ENCODE peak calls at places on chromosomes 2 and 18, in eight cellular contexts. O, Q, W, M, I, D, E and F are unnamed samples.

GRCh38 chr2:46167406-46167805 is 129.8 kb upstream of the EPAS1 start:
- DNase-seq in D (no peak), W (no peak), E (peak), I (no peak), M (no peak), Q (peak), O (no peak), F (no peak)

GRCh38 chr2:80102026-80102425 is 202.5 kb downstream of the LRRTM1 start:
- DNase-seq in Q (no peak), M (no peak), D (no peak), O (no peak), W (no peak), I (no peak), E (peak), F (no peak)

GRCh38 chr2:127024769-127025356 is 82.1 kb downstream of the BIN1 start:
- DNase-seq in I (no peak), O (no peak), D (no peak), Q (peak), W (no peak), M (peak), E (peak), F (no peak)

GRCh38 chr2:239818086-239818485 is 207.1 kb downstream of the NDUFA10 start:
- DNase-seq in O (peak), Q (no peak), W (no peak), I (no peak), M (no peak), E (no peak), D (no peak), F (no peak)

GRCh38 chr2:190678444-190679162 is 29.7 kb downstream of the NAB1 start:
- DNase-seq in I (peak), E (peak), W (no peak), O (no peak), M (no peak), D (peak), Q (no peak), F (peak)

GRCh38 chr2:24915796-24916195 is 4.2 kb downstream of the ADCY3 start:
- DNase-seq in Q (no peak), W (no peak), I (no peak), M (no peak), O (no peak), E (no peak), D (no peak), F (no peak)

GRCh38 chr2:84779781-84780180 is 101.1 kb downstream of the TRABD2A start:
- DNase-seq in W (no peak), D (no peak), I (no peak), O (no peak), E (no peak), Q (no peak), M (no peak), F (no peak)

GRCh38 chr2:240060977-240061591 is 7.8 kb upstream of the OR6B3 start:
- DNase-seq in I (no peak), W (no peak), M (no peak), E (peak), O (no peak), D (peak), Q (peak), F (peak)

GRCh38 chr2:54549912-54550518 is 93.9 kb downstream of the SPTBN1 start:
- DNase-seq in E (no peak), D (no peak), M (no peak), Q (peak), I (no peak), W (no peak), O (no peak), F (no peak)

GRCh38 chr2:200905618-200906296 is 16.6 kb downstream of the NIF3L1 start:
- DNase-seq in O (peak), Q (peak), W (peak), M (peak), E (peak), D (peak), I (no peak), F (peak)

GRCh38 chr2:149902104-149902503 is 314.5 kb upstream of the MMADHC start:
- DNase-seq in O (no peak), D (no peak), Q (no peak), E (no peak), I (no peak), W (no peak), M (no peak), F (no peak)

GRCh38 chr18:23662309-23663263 is at the start of gene ANKRD29:
- DNase-seq in E (peak), D (peak), O (peak), W (peak), Q (peak), I (peak), M (peak), F (peak)

GRCh38 chr18:29651121-29651675 is 1391.3 kb downstream of the DSC3 start:
- DNase-seq in W (no peak), I (no peak), E (peak), O (no peak), D (no peak), Q (peak), M (no peak), F (no peak)

GRCh38 chr2:20607446-20607845 is 43.5 kb downstream of the HS1BP3 start:
- DNase-seq in E (no peak), O (no peak), M (no peak), D (no peak), I (no peak), Q (no peak), W (no peak), F (no peak)

GRCh38 chr18:70363861-70364260 is 75.0 kb downstream of the SOCS6 start:
- DNase-seq in I (no peak), Q (no peak), O (no peak), M (no peak), E (peak), D (no peak), W (no peak), F (no peak)

GRCh38 chr2:84187258-84187657 is 271.8 kb downstream of the SUCLG1 start:
- DNase-seq in O (no peak), W (no peak), D (no peak), E (no peak), Q (no peak), M (no peak), I (no peak), F (no peak)

GRCh38 chr18:77851798-77852197 is 602.1 kb downstream of the GALR1 start:
- DNase-seq in O (no peak), E (no peak), D (no peak), I (no peak), M (no peak), Q (no peak), W (no peak), F (no peak)

GRCh38 chr2:234164499-234165409 is 114.3 kb downstream of the SPP2 start:
- DNase-seq in I (peak), E (no peak), Q (no peak), O (no peak), M (no peak), W (no peak), D (no peak), F (no peak)

GRCh38 chr2:6922201-6922656 is 5.0 kb downstream of the RNF144A start:
- DNase-seq in E (peak), Q (no peak), M (no peak), O (no peak), W (no peak), D (no peak), I (no peak), F (no peak)

GRCh38 chr18:74316257-74317180 is 880 bp downstream of the C18orf63 start:
- DNase-seq in M (no peak), Q (peak), D (no peak), E (peak), I (no peak), O (no peak), W (no peak), F (no peak)

GRCh38 chr2:95069465-95069864 is 44.0 kb downstream of the MAL start:
- DNase-seq in O (no peak), M (no peak), D (no peak), E (no peak), I (no peak), W (no peak), Q (no peak), F (no peak)

GRCh38 chr2:201558665-201559064 is 84.6 kb downstream of the TMEM237 start:
- DNase-seq in D (no peak), I (peak), W (no peak), E (no peak), M (peak), O (no peak), Q (no peak), F (no peak)

GRCh38 chr2:236882074-236882473 is 203.6 kb upstream of the COPS8 start:
- DNase-seq in I (no peak), W (no peak), D (no peak), O (no peak), E (no peak), M (no peak), Q (no peak), F (no peak)

GRCh38 chr18:48711651-48712486 is 173.0 kb downstream of the CTIF start:
- DNase-seq in Q (no peak), I (no peak), O (no peak), W (no peak), D (peak), M (peak), E (peak), F (peak)

GRCh38 chr18:59249186-59249774 is 24.0 kb downstream of the RAX start:
- DNase-seq in M (peak), O (no peak), E (peak), I (no peak), Q (peak), W (no peak), D (peak), F (peak)

GRCh38 chr2:120060088-120060623 is 47.3 kb downstream of the EPB41L5 start:
- DNase-seq in O (no peak), E (no peak), W (no peak), M (no peak), I (no peak), D (no peak), Q (no peak), F (no peak)

GRCh38 chr2:183868153-183868552 is 730.2 kb upstream of the ZNF804A start:
- DNase-seq in I (no peak), Q (peak), D (no peak), E (peak), M (no peak), O (no peak), W (no peak), F (no peak)

GRCh38 chr18:31325051-31325450 is 7.1 kb downstream of the DSG1 start:
- DNase-seq in M (no peak), Q (peak), O (no peak), W (no peak), D (no peak), E (peak), I (no peak), F (no peak)

GRCh38 chr2:133264951-133265949 is 303.0 kb downstream of the NCKAP5 start:
- DNase-seq in O (peak), D (no peak), I (peak), W (peak), M (peak), Q (no peak), E (no peak), F (no peak)

DNA sequence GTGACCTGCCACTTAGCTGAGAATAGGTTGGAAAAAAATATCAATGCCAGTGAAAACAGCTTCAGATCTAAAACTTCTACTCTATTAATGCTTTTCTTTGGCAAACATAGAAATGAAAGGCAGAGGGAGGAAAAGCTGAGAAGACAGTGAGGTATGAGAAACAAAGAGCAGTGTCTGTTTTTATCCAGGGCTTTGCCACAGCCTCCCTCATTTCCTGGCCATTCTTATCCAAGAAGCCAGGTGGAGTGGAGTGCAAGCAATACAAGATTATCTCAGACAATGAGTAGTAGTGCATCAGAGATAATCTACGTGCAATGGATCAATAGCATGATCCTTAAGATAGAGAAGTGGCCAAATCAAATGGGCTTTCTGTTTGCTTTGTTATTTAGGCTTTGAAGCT is 808.7 kb upstream of the PIK3C3 start:
- DNase-seq in D (no peak), E (no peak), W (no peak), I (no peak), O (no peak), M (no peak), Q (no peak), F (no peak)
- TF ChIP-seq CTCF in D (no peak), E (no peak), W (no peak), I (no peak), O (no peak), M (no peak), Q (peak), F (no peak)

DNA sequence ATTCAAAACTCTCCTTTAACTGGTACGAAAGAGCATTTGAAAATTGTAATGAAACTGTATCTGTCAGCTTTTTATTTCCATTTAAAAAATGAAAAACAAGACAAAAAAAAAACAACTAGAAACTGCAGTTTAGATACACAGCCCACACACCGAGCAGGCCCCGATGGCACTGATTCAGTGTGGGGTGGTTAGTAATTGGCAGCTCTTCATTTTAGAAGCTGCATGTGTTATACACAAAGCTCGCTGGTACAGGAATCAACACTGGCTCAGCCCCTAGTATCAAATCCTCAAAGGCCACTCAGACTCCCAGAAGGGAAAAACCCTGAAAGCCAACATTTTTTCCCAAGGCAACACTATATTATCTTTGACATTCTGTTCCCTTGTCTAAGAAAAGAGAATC is 30.5 kb upstream of the RMDN2 start:
- DNase-seq in M (no peak), I (no peak), D (no peak), Q (no peak), E (no peak), O (no peak), W (no peak), F (no peak)
- TF ChIP-seq CTCF in M (no peak), I (no peak), D (no peak), Q (no peak), E (no peak), O (no peak), W (no peak), F (no peak)

GRCh38 chr18:710418-711300 is 1.8 kb downstream of the ENOSF1 start:
- DNase-seq in M (no peak), W (no peak), I (no peak), Q (no peak), O (no peak), D (no peak), E (no peak), F (no peak)

GRCh38 chr18:712401-713134 is at the start of gene ENOSF1:
- DNase-seq in M (peak), O (peak), E (peak), I (peak), Q (peak), D (peak), W (peak), F (peak)

GRCh38 chr18:713135-713490 is 683 bp upstream of the ENOSF1 start:
- DNase-seq in W (no peak), D (no peak), E (no peak), O (peak), M (no peak), Q (no peak), I (no peak), F (no peak)

GRCh38 chr18:711330-711692 is 1.1 kb downstream of the ENOSF1 start:
- DNase-seq in Q (no peak), D (peak), W (no peak), E (no peak), M (no peak), I (no peak), O (no peak), F (no peak)

DNA sequence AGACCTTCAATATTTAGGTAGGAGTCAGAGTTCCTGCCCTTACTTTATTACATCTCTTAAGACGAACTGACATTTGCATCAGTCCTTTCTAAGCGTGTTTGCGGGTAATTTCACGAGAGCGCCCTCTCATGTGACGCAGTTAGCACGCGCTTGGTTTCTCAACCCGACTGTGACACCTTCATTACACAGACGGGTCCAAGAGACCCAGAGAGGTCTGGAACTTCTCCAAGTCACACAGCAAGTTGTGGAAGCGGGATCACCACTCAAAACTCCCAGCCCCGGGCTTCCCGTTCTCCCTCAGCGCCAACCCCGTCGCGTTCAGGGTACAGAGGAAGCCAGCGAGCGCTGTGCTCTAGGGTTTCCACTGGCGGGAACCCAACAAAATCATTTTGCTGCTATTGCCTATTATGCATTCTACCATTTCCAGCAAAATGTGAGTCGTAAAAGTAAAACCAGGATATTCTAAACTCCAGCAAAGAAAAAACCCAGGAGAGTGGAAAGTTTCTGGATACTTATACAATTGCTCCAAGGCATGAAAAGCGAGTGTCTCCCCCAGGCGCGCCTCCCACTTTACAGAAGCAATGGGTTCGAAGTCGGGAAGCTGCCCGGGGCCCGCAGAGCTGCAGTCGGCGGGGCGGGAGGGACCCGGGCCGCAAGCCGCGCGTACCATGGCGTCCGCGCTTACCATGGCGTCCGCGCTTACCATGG is 583 bp downstream of the ENOSF1 start:
- DNase-seq in D (peak), I (peak), M (peak), E (peak), O (peak), W (peak), Q (peak), F (peak)
- TF ChIP-seq CTCF in D (peak), I (peak), M (no peak), E (no peak), O (no peak), W (no peak), Q (no peak), F (peak)

GRCh38 chr2:13654416-13654815 is 937.7 kb downstream of the TRIB2 start:
- DNase-seq in W (no peak), M (no peak), D (no peak), Q (peak), E (no peak), O (no peak), I (no peak), F (no peak)

GRCh38 chr2:13651684-13652131 is 935.0 kb downstream of the TRIB2 start:
- DNase-seq in E (no peak), Q (no peak), M (no peak), O (no peak), D (no peak), W (no peak), I (no peak), F (no peak)

GRCh38 chr2:13652531-13653313 is 936.0 kb downstream of the TRIB2 start:
- DNase-seq in E (peak), W (no peak), D (no peak), O (no peak), M (no peak), Q (peak), I (no peak), F (no peak)

DNA sequence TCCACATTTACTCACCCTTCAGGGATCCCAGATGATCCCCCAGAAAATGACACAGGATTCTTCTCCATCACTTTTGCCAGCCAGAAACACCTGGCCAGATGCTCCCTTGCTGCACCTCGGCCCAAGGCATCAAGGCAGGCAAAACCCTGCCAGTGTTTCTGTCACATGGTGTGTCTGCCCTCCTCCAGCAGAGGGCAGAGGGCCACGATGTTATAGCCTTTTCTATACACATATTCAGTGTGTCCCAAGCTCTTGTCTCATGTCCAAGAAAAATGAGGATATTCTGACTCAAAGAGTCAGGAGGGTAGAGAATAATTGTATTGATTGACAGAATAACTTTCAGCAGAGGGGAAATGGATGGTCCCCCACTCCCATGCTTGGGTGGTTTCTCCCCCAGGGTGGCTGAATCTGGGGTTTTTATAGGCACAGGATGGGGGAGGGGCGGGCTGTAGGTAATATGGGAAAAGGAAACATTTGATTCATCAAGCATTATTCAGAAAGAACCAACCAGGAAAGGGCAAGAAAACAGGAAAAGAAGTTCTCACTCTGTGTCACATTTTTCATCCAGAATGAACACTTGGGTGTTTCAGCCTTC is 933.9 kb downstream of the TRIB2 start:
- DNase-seq in M (peak), D (no peak), Q (no peak), O (no peak), E (no peak), I (no peak), W (no peak), F (no peak)
- TF ChIP-seq CTCF in M (peak), D (no peak), Q (no peak), O (no peak), E (peak), I (peak), W (no peak), F (no peak)

GRCh38 chr2:68646303-68646702 is 2.9 kb downstream of the PROKR1 start:
- DNase-seq in O (no peak), M (no peak), D (no peak), Q (peak), E (peak), I (no peak), W (no peak), F (no peak)
- TF ChIP-seq CTCF in O (no peak), M (no peak), D (no peak), Q (no peak), E (peak), I (peak), W (no peak), F (peak)